ENCODE peak calls at places on chromosomes 5 and 9, in five cellular contexts. C, M, W, Z and P are unnamed samples.

GRCh38 chr5:165135551-165135950 is 1630.1 kb downstream of the MAT2B start:
- DNase-seq in W (no peak), C (no peak), M (no peak), Z (no peak), P (no peak)

GRCh38 chr5:129904667-129905466 is 602 bp downstream of the CHSY3 start:
- DNase-seq in M (no peak), W (peak), Z (peak), C (peak), P (peak)

GRCh38 chr9:134061688-134062371 is 6.0 kb downstream of the BRD3 start:
- DNase-seq in Z (no peak), C (no peak), W (peak), M (no peak), P (no peak)

GRCh38 chr5:75511435-75512382 is at the start of the genes CERT1 and POLK:
- DNase-seq in M (peak), W (peak), C (peak), Z (peak), P (peak)

GRCh38 chr9:2557693-2558092 is 63.9 kb upstream of the VLDLR start:
- DNase-seq in M (no peak), W (no peak), C (no peak), Z (no peak), P (no peak)

GRCh38 chr5:159990506-159990905 is 18.4 kb upstream of the TTC1 start:
- DNase-seq in W (no peak), Z (no peak), M (no peak), C (no peak), P (no peak)

GRCh38 chr9:95666096-95666784 is 149.5 kb upstream of the PTCH1 start:
- DNase-seq in C (no peak), W (no peak), Z (no peak), M (no peak), P (no peak)

GRCh38 chr5:180825768-180826525 is 23.3 kb upstream of the MGAT1 start:
- DNase-seq in Z (no peak), W (peak), C (no peak), M (no peak), P (peak)

GRCh38 chr5:148457183-148457620 is 73.4 kb downstream of the FBXO38 start:
- DNase-seq in W (no peak), Z (peak), C (no peak), M (no peak), P (no peak)

GRCh38 chr9:71001780-71002386 is 119.5 kb downstream of the TRPM3 start:
- DNase-seq in W (no peak), C (no peak), M (peak), Z (peak), P (peak)

GRCh38 chr9:127559247-127559680 is 52.8 kb upstream of the STXBP1 start:
- DNase-seq in W (no peak), Z (no peak), M (no peak), C (no peak), P (no peak)

GRCh38 chr9:84993105-84993504 is 323.6 kb downstream of the NTRK2 start:
- DNase-seq in Z (no peak), C (no peak), W (no peak), M (no peak), P (no peak)

GRCh38 chr5:74294231-74294705 is 346.3 kb downstream of the ENC1 start:
- DNase-seq in Z (no peak), C (peak), M (no peak), W (peak), P (peak)

GRCh38 chr9:14961372-14962068 is 51.3 kb upstream of the FREM1 start:
- DNase-seq in Z (no peak), C (no peak), M (no peak), W (no peak), P (no peak)

GRCh38 chr5:131994533-131995226 is 16.8 kb downstream of the ACSL6 start:
- DNase-seq in C (no peak), M (no peak), W (no peak), Z (no peak), P (no peak)

GRCh38 chr5:108054349-108054748 is 327.5 kb downstream of the FBXL17 start:
- DNase-seq in Z (no peak), W (no peak), M (no peak), C (no peak), P (no peak)

GRCh38 chr5:69007726-69008368 is 86.0 kb upstream of the SLC30A5 start:
- DNase-seq in M (peak), W (peak), C (peak), Z (peak), P (peak)

GRCh38 chr9:129010267-129010975 is 17.7 kb downstream of the SH3GLB2 start:
- DNase-seq in M (no peak), C (no peak), Z (no peak), W (no peak), P (no peak)

GRCh38 chr5:167653645-167654106 is 637.8 kb upstream of the WWC1 start:
- DNase-seq in C (no peak), Z (no peak), W (no peak), M (no peak), P (peak)

GRCh38 chr5:76771705-76772405 is 47.0 kb upstream of the F2RL1 start:
- DNase-seq in W (no peak), M (no peak), C (no peak), Z (no peak), P (no peak)

GRCh38 chr9:137077010-137077747 is at the start of gene UAP1L1:
- DNase-seq in C (peak), Z (peak), W (peak), M (no peak), P (no peak)

GRCh38 chr5:130141689-130142320 is 237.5 kb downstream of the CHSY3 start:
- DNase-seq in C (no peak), M (no peak), W (no peak), Z (peak), P (peak)

GRCh38 chr9:120299785-120300184 is 280.2 kb downstream of the CDK5RAP2 start:
- DNase-seq in M (no peak), Z (no peak), W (no peak), C (no peak), P (no peak)

GRCh38 chr5:131983244-131983771 is 28.1 kb downstream of the ACSL6 start:
- DNase-seq in W (no peak), M (no peak), Z (no peak), C (no peak), P (peak)

GRCh38 chr9:88233091-88233490 is 94.8 kb upstream of the SPATA31C2 start:
- DNase-seq in W (no peak), Z (no peak), M (no peak), C (no peak), P (no peak)

GRCh38 chr9:81844131-81844567 is 84.1 kb upstream of the SPATA31D4 start:
- DNase-seq in M (no peak), W (no peak), Z (no peak), C (no peak), P (no peak)

GRCh38 chr9:95124582-95125359 is 192.7 kb downstream of the FANCC start:
- DNase-seq in M (no peak), C (no peak), Z (peak), W (no peak), P (no peak)

GRCh38 chr5:31273161-31273560 is 79.7 kb downstream of the CDH6 start:
- DNase-seq in Z (no peak), C (no peak), W (no peak), M (no peak), P (no peak)

GRCh38 chr5:60410427-60410826 is 289.5 kb downstream of the DEPDC1B start:
- DNase-seq in M (no peak), W (no peak), C (no peak), Z (no peak), P (no peak)

GRCh38 chr9:89493671-89494070 is 4.2 kb downstream of the SEMA4D start:
- DNase-seq in W (no peak), Z (no peak), C (no peak), M (no peak), P (no peak)

GRCh38 chr5:88536146-88536545 is 267.5 kb upstream of the TMEM161B start:
- DNase-seq in C (no peak), M (no peak), W (no peak), Z (no peak), P (no peak)

GRCh38 chr5:135239461-135240282 is 159.4 kb downstream of the MACROH2A1 start:
- DNase-seq in M (no peak), Z (no peak), C (no peak), W (no peak), P (peak)

GRCh38 chr5:109830955-109831502 is 141.3 kb downstream of the MAN2A1 start:
- DNase-seq in Z (no peak), C (no peak), M (no peak), W (no peak), P (peak)

GRCh38 chr5:124661317-124662141 is 84.9 kb downstream of the ZNF608 start:
- DNase-seq in M (peak), Z (no peak), C (no peak), W (no peak), P (peak)

GRCh38 chr5:68962632-68963484 is 131.0 kb upstream of the SLC30A5 start:
- DNase-seq in C (peak), M (peak), Z (peak), W (peak), P (peak)

GRCh38 chr9:5441043-5441442 is 3.3 kb upstream of the PLGRKT start:
- DNase-seq in Z (no peak), W (no peak), M (no peak), C (no peak), P (peak)

GRCh38 chr5:72767289-72768010 is 49.0 kb upstream of the TNPO1 start:
- DNase-seq in Z (no peak), C (no peak), M (no peak), W (no peak), P (peak)

GRCh38 chr5:143714629-143715028 is 97.3 kb upstream of the HMHB1 start:
- DNase-seq in W (peak), M (no peak), C (no peak), Z (no peak), P (no peak)